ENCODE peak calls at places on chromosomes 16 and 17, in six cellular contexts. One of them, this sample, is unnamed.

GRCh38 chr17:82816358-82816757 is 23.5 kb downstream of the ZNF750 start:
- DNase-seq in GM10248: no peak
- DNase-seq in NCI-H1092 treated with DMSO at 0.1 percent for 48 hours: no peak
- DNase-seq in mesothelial cell of epicardium: no peak
- DNase-seq in activated CD4-positive, CD25-positive, alpha-beta regulatory T cell: no peak
- DNase-seq in T-helper 2 cell: no peak
- DNase-seq in this sample: no peak

GRCh38 chr17:55426851-55427586 is 5.4 kb upstream of the MMD start:
- DNase-seq in activated CD4-positive, CD25-positive, alpha-beta regulatory T cell: no peak
- DNase-seq in T-helper 2 cell: no peak
- DNase-seq in mesothelial cell of epicardium: no peak
- DNase-seq in GM10248: peak
- DNase-seq in NCI-H1092 treated with DMSO at 0.1 percent for 48 hours: no peak
- DNase-seq in this sample: no peak

GRCh38 chr16:73306901-73307413 is 259.0 kb upstream of the ZFHX3 start:
- DNase-seq in activated CD4-positive, CD25-positive, alpha-beta regulatory T cell: no peak
- DNase-seq in NCI-H1092 treated with DMSO at 0.1 percent for 48 hours: no peak
- DNase-seq in T-helper 2 cell: no peak
- DNase-seq in mesothelial cell of epicardium: no peak
- DNase-seq in GM10248: no peak
- DNase-seq in this sample: no peak

GRCh38 chr17:66645259-66645658 is 189.7 kb upstream of the CACNG5 start:
- DNase-seq in mesothelial cell of epicardium: no peak
- DNase-seq in activated CD4-positive, CD25-positive, alpha-beta regulatory T cell: no peak
- DNase-seq in GM10248: no peak
- DNase-seq in NCI-H1092 treated with DMSO at 0.1 percent for 48 hours: no peak
- DNase-seq in T-helper 2 cell: no peak
- DNase-seq in this sample: no peak

GRCh38 chr17:63785556-63785955 is 11.6 kb downstream of the DDX42 start:
- DNase-seq in GM10248: no peak
- DNase-seq in mesothelial cell of epicardium: no peak
- DNase-seq in activated CD4-positive, CD25-positive, alpha-beta regulatory T cell: no peak
- DNase-seq in NCI-H1092 treated with DMSO at 0.1 percent for 48 hours: no peak
- DNase-seq in T-helper 2 cell: no peak
- DNase-seq in this sample: no peak

GRCh38 chr17:65557349-65558310 is 3.8 kb downstream of the AXIN2 start:
- DNase-seq in NCI-H1092 treated with DMSO at 0.1 percent for 48 hours: no peak
- DNase-seq in GM10248: no peak
- DNase-seq in activated CD4-positive, CD25-positive, alpha-beta regulatory T cell: no peak
- DNase-seq in mesothelial cell of epicardium: no peak
- DNase-seq in T-helper 2 cell: no peak
- DNase-seq in this sample: no peak

GRCh38 chr17:1843947-1844346 is 14.1 kb downstream of the RPA1 start:
- DNase-seq in activated CD4-positive, CD25-positive, alpha-beta regulatory T cell: no peak
- DNase-seq in NCI-H1092 treated with DMSO at 0.1 percent for 48 hours: no peak
- DNase-seq in GM10248: no peak
- DNase-seq in T-helper 2 cell: no peak
- DNase-seq in mesothelial cell of epicardium: no peak
- DNase-seq in this sample: no peak

GRCh38 chr16:11507991-11508390 is 78.7 kb downstream of the LITAF start:
- DNase-seq in NCI-H1092 treated with DMSO at 0.1 percent for 48 hours: no peak
- DNase-seq in mesothelial cell of epicardium: no peak
- DNase-seq in GM10248: no peak
- DNase-seq in activated CD4-positive, CD25-positive, alpha-beta regulatory T cell: no peak
- DNase-seq in T-helper 2 cell: no peak
- DNase-seq in this sample: no peak

GRCh38 chr17:67452681-67453554 is 75.8 kb downstream of the PITPNC1 start:
- DNase-seq in GM10248: peak
- DNase-seq in activated CD4-positive, CD25-positive, alpha-beta regulatory T cell: no peak
- DNase-seq in NCI-H1092 treated with DMSO at 0.1 percent for 48 hours: no peak
- DNase-seq in mesothelial cell of epicardium: no peak
- DNase-seq in T-helper 2 cell: no peak
- DNase-seq in this sample: peak

GRCh38 chr16:15913046-15913698 is 24.8 kb upstream of the CEP20 start:
- DNase-seq in activated CD4-positive, CD25-positive, alpha-beta regulatory T cell: no peak
- DNase-seq in NCI-H1092 treated with DMSO at 0.1 percent for 48 hours: no peak
- DNase-seq in T-helper 2 cell: no peak
- DNase-seq in GM10248: no peak
- DNase-seq in mesothelial cell of epicardium: no peak
- DNase-seq in this sample: no peak

GRCh38 chr17:2947588-2947950 is 115.8 kb downstream of the OR1D5 start:
- DNase-seq in mesothelial cell of epicardium: no peak
- DNase-seq in GM10248: no peak
- DNase-seq in T-helper 2 cell: no peak
- DNase-seq in activated CD4-positive, CD25-positive, alpha-beta regulatory T cell: no peak
- DNase-seq in NCI-H1092 treated with DMSO at 0.1 percent for 48 hours: no peak
- DNase-seq in this sample: no peak

GRCh38 chr16:54233626-54234025 is 53.0 kb downstream of the IRX3 start:
- DNase-seq in NCI-H1092 treated with DMSO at 0.1 percent for 48 hours: no peak
- DNase-seq in mesothelial cell of epicardium: no peak
- DNase-seq in T-helper 2 cell: no peak
- DNase-seq in activated CD4-positive, CD25-positive, alpha-beta regulatory T cell: no peak
- DNase-seq in GM10248: no peak
- DNase-seq in this sample: no peak

GRCh38 chr16:86307518-86307903 is 202.8 kb upstream of the FOXF1 start:
- DNase-seq in mesothelial cell of epicardium: no peak
- DNase-seq in activated CD4-positive, CD25-positive, alpha-beta regulatory T cell: no peak
- DNase-seq in T-helper 2 cell: no peak
- DNase-seq in NCI-H1092 treated with DMSO at 0.1 percent for 48 hours: no peak
- DNase-seq in GM10248: no peak
- DNase-seq in this sample: no peak

GRCh38 chr16:27228621-27229501 is 25.5 kb downstream of the KDM8 start:
- DNase-seq in activated CD4-positive, CD25-positive, alpha-beta regulatory T cell: no peak
- DNase-seq in GM10248: peak
- DNase-seq in T-helper 2 cell: no peak
- DNase-seq in NCI-H1092 treated with DMSO at 0.1 percent for 48 hours: no peak
- DNase-seq in mesothelial cell of epicardium: no peak
- DNase-seq in this sample: no peak

GRCh38 chr16:83054302-83054701 is 427.5 kb downstream of the CDH13 start:
- DNase-seq in T-helper 2 cell: no peak
- DNase-seq in GM10248: no peak
- DNase-seq in mesothelial cell of epicardium: no peak
- DNase-seq in NCI-H1092 treated with DMSO at 0.1 percent for 48 hours: no peak
- DNase-seq in activated CD4-positive, CD25-positive, alpha-beta regulatory T cell: no peak
- DNase-seq in this sample: no peak

GRCh38 chr17:8391711-8392110 is 5.9 kb downstream of the RNF222 start:
- DNase-seq in NCI-H1092 treated with DMSO at 0.1 percent for 48 hours: no peak
- DNase-seq in GM10248: no peak
- DNase-seq in activated CD4-positive, CD25-positive, alpha-beta regulatory T cell: no peak
- DNase-seq in mesothelial cell of epicardium: no peak
- DNase-seq in T-helper 2 cell: no peak
- DNase-seq in this sample: no peak

GRCh38 chr16:50152386-50152806 is 710 bp upstream of the TENT4B start:
- DNase-seq in T-helper 2 cell: peak
- DNase-seq in GM10248: peak
- DNase-seq in activated CD4-positive, CD25-positive, alpha-beta regulatory T cell: peak
- DNase-seq in mesothelial cell of epicardium: peak
- DNase-seq in NCI-H1092 treated with DMSO at 0.1 percent for 48 hours: no peak
- DNase-seq in this sample: peak

GRCh38 chr17:75514299-75515228 is 773 bp downstream of the CASKIN2 start:
- DNase-seq in NCI-H1092 treated with DMSO at 0.1 percent for 48 hours: no peak
- DNase-seq in GM10248: no peak
- DNase-seq in mesothelial cell of epicardium: no peak
- DNase-seq in T-helper 2 cell: no peak
- DNase-seq in activated CD4-positive, CD25-positive, alpha-beta regulatory T cell: no peak
- DNase-seq in this sample: no peak